ENCODE peak calls at places on chromosomes 4 and X, in five cellular contexts. One of them, this sample, is unnamed.

GRCh38 chr4:182922551-182923284 is 5.5 kb upstream of the DCTD start:
- DNase-seq in EH: peak
- DNase-seq in stimulated activated CD8-positive, alpha-beta memory T cell treated with anti-CD3 and anti-CD28 coated beads, Interleukin-4, amount 100 ng/mL, for 48 hours: no peak
- DNase-seq in IMR-90: peak
- DNase-seq in AG20443: no peak
- DNase-seq in this sample: peak

GRCh38 chr4:156293657-156294297 is 340.1 kb upstream of the CTSO start:
- DNase-seq in EH: peak
- DNase-seq in IMR-90: peak
- DNase-seq in AG20443: no peak
- DNase-seq in stimulated activated CD8-positive, alpha-beta memory T cell treated with anti-CD3 and anti-CD28 coated beads, Interleukin-4, amount 100 ng/mL, for 48 hours: no peak
- DNase-seq in this sample: peak

GRCh38 chrX:57669961-57670360 is 10.1 kb downstream of the NLRP2B start:
- DNase-seq in EH: no peak
- DNase-seq in stimulated activated CD8-positive, alpha-beta memory T cell treated with anti-CD3 and anti-CD28 coated beads, Interleukin-4, amount 100 ng/mL, for 48 hours: no peak
- DNase-seq in AG20443: no peak
- DNase-seq in IMR-90: no peak
- DNase-seq in this sample: no peak

GRCh38 chrX:142250502-142250901 is 45.4 kb upstream of the MAGEC2 start:
- DNase-seq in EH: no peak
- DNase-seq in stimulated activated CD8-positive, alpha-beta memory T cell treated with anti-CD3 and anti-CD28 coated beads, Interleukin-4, amount 100 ng/mL, for 48 hours: no peak
- DNase-seq in IMR-90: no peak
- DNase-seq in AG20443: no peak
- DNase-seq in this sample: no peak

GRCh38 chrX:83658731-83659130 is 150.6 kb downstream of the POU3F4 start:
- DNase-seq in IMR-90: no peak
- DNase-seq in EH: no peak
- DNase-seq in stimulated activated CD8-positive, alpha-beta memory T cell treated with anti-CD3 and anti-CD28 coated beads, Interleukin-4, amount 100 ng/mL, for 48 hours: no peak
- DNase-seq in AG20443: no peak
- DNase-seq in this sample: no peak

GRCh38 chrX:23503835-23504539 is 163.3 kb upstream of the PRDX4 start:
- DNase-seq in stimulated activated CD8-positive, alpha-beta memory T cell treated with anti-CD3 and anti-CD28 coated beads, Interleukin-4, amount 100 ng/mL, for 48 hours: no peak
- DNase-seq in EH: peak
- DNase-seq in AG20443: peak
- DNase-seq in IMR-90: peak
- DNase-seq in this sample: peak

GRCh38 chr4:98928505-98929340 is at the start of gene EIF4E:
- DNase-seq in stimulated activated CD8-positive, alpha-beta memory T cell treated with anti-CD3 and anti-CD28 coated beads, Interleukin-4, amount 100 ng/mL, for 48 hours: peak
- DNase-seq in AG20443: peak
- DNase-seq in IMR-90: peak
- DNase-seq in EH: peak
- DNase-seq in this sample: peak

GRCh38 chr4:150234246-150234645 is 156.0 kb downstream of the DCLK2 start:
- DNase-seq in AG20443: no peak
- DNase-seq in EH: peak
- DNase-seq in stimulated activated CD8-positive, alpha-beta memory T cell treated with anti-CD3 and anti-CD28 coated beads, Interleukin-4, amount 100 ng/mL, for 48 hours: no peak
- DNase-seq in IMR-90: peak
- DNase-seq in this sample: peak

GRCh38 chr4:112251044-112251632 is 19.6 kb downstream of the AP1AR start:
- DNase-seq in AG20443: no peak
- DNase-seq in stimulated activated CD8-positive, alpha-beta memory T cell treated with anti-CD3 and anti-CD28 coated beads, Interleukin-4, amount 100 ng/mL, for 48 hours: no peak
- DNase-seq in EH: no peak
- DNase-seq in IMR-90: no peak
- DNase-seq in this sample: no peak

GRCh38 chr4:37461801-37462200 is 217.3 kb downstream of the NWD2 start:
- DNase-seq in stimulated activated CD8-positive, alpha-beta memory T cell treated with anti-CD3 and anti-CD28 coated beads, Interleukin-4, amount 100 ng/mL, for 48 hours: no peak
- DNase-seq in AG20443: no peak
- DNase-seq in EH: no peak
- DNase-seq in IMR-90: no peak
- DNase-seq in this sample: no peak

GRCh38 chr4:26124753-26125236 is 196.0 kb upstream of the RBPJ start:
- DNase-seq in AG20443: peak
- DNase-seq in stimulated activated CD8-positive, alpha-beta memory T cell treated with anti-CD3 and anti-CD28 coated beads, Interleukin-4, amount 100 ng/mL, for 48 hours: no peak
- DNase-seq in IMR-90: peak
- DNase-seq in EH: peak
- DNase-seq in this sample: peak

GRCh38 chr4:28238756-28239155 is 1378.1 kb downstream of the STIM2 start:
- DNase-seq in EH: no peak
- DNase-seq in stimulated activated CD8-positive, alpha-beta memory T cell treated with anti-CD3 and anti-CD28 coated beads, Interleukin-4, amount 100 ng/mL, for 48 hours: no peak
- DNase-seq in AG20443: no peak
- DNase-seq in IMR-90: no peak
- DNase-seq in this sample: no peak

GRCh38 chr4:48909697-48910096 is 3.1 kb upstream of the OCIAD2 start:
- DNase-seq in IMR-90: peak
- DNase-seq in AG20443: peak
- DNase-seq in stimulated activated CD8-positive, alpha-beta memory T cell treated with anti-CD3 and anti-CD28 coated beads, Interleukin-4, amount 100 ng/mL, for 48 hours: peak
- DNase-seq in EH: peak
- DNase-seq in this sample: peak

GRCh38 chrX:75522565-75523411 is at the start of gene ZDHHC15:
- DNase-seq in stimulated activated CD8-positive, alpha-beta memory T cell treated with anti-CD3 and anti-CD28 coated beads, Interleukin-4, amount 100 ng/mL, for 48 hours: peak
- DNase-seq in IMR-90: no peak
- DNase-seq in EH: peak
- DNase-seq in AG20443: peak
- DNase-seq in this sample: peak

GRCh38 chr4:7121174-7121573 is 53.3 kb upstream of the GRPEL1 start:
- DNase-seq in IMR-90: no peak
- DNase-seq in EH: peak
- DNase-seq in AG20443: no peak
- DNase-seq in stimulated activated CD8-positive, alpha-beta memory T cell treated with anti-CD3 and anti-CD28 coated beads, Interleukin-4, amount 100 ng/mL, for 48 hours: no peak
- DNase-seq in this sample: no peak

GRCh38 chrX:21926116-21926515 is 14.4 kb upstream of the SMS start:
- DNase-seq in EH: no peak
- DNase-seq in stimulated activated CD8-positive, alpha-beta memory T cell treated with anti-CD3 and anti-CD28 coated beads, Interleukin-4, amount 100 ng/mL, for 48 hours: no peak
- DNase-seq in IMR-90: peak
- DNase-seq in AG20443: peak
- DNase-seq in this sample: peak

GRCh38 chrX:114800719-114801118 is 216.7 kb downstream of the IL13RA2 start:
- DNase-seq in EH: peak
- DNase-seq in AG20443: peak
- DNase-seq in IMR-90: peak
- DNase-seq in stimulated activated CD8-positive, alpha-beta memory T cell treated with anti-CD3 and anti-CD28 coated beads, Interleukin-4, amount 100 ng/mL, for 48 hours: no peak
- DNase-seq in this sample: peak

GRCh38 chr4:74608151-74608949 is 163.4 kb downstream of the AREG start:
- DNase-seq in IMR-90: peak
- DNase-seq in stimulated activated CD8-positive, alpha-beta memory T cell treated with anti-CD3 and anti-CD28 coated beads, Interleukin-4, amount 100 ng/mL, for 48 hours: no peak
- DNase-seq in EH: peak
- DNase-seq in AG20443: no peak
- DNase-seq in this sample: no peak

GRCh38 chr4:108080752-108081151 is 88.0 kb downstream of the LEF1 start:
- DNase-seq in IMR-90: no peak
- DNase-seq in stimulated activated CD8-positive, alpha-beta memory T cell treated with anti-CD3 and anti-CD28 coated beads, Interleukin-4, amount 100 ng/mL, for 48 hours: peak
- DNase-seq in AG20443: no peak
- DNase-seq in EH: no peak
- DNase-seq in this sample: no peak

GRCh38 chrX:63961964-63962363 is 176.9 kb upstream of the ARHGEF9 start:
- DNase-seq in AG20443: no peak
- DNase-seq in IMR-90: no peak
- DNase-seq in stimulated activated CD8-positive, alpha-beta memory T cell treated with anti-CD3 and anti-CD28 coated beads, Interleukin-4, amount 100 ng/mL, for 48 hours: no peak
- DNase-seq in EH: no peak
- DNase-seq in this sample: no peak

GRCh38 chr4:95627004-95627403 is 78.2 kb upstream of the UNC5C start:
- DNase-seq in stimulated activated CD8-positive, alpha-beta memory T cell treated with anti-CD3 and anti-CD28 coated beads, Interleukin-4, amount 100 ng/mL, for 48 hours: no peak
- DNase-seq in EH: no peak
- DNase-seq in IMR-90: no peak
- DNase-seq in AG20443: no peak
- DNase-seq in this sample: no peak

GRCh38 chr4:7365472-7366179 is 69.1 kb downstream of the PSAPL1 start:
- DNase-seq in stimulated activated CD8-positive, alpha-beta memory T cell treated with anti-CD3 and anti-CD28 coated beads, Interleukin-4, amount 100 ng/mL, for 48 hours: no peak
- DNase-seq in AG20443: no peak
- DNase-seq in EH: no peak
- DNase-seq in IMR-90: no peak
- DNase-seq in this sample: no peak

GRCh38 chrX:33434256-33435092 is 223.1 kb upstream of the DMD start:
- DNase-seq in stimulated activated CD8-positive, alpha-beta memory T cell treated with anti-CD3 and anti-CD28 coated beads, Interleukin-4, amount 100 ng/mL, for 48 hours: peak
- DNase-seq in AG20443: peak
- DNase-seq in EH: peak
- DNase-seq in IMR-90: peak
- DNase-seq in this sample: peak

GRCh38 chr4:186598686-186599085 is 43.3 kb upstream of the MTNR1A start:
- DNase-seq in AG20443: no peak
- DNase-seq in EH: no peak
- DNase-seq in IMR-90: no peak
- DNase-seq in stimulated activated CD8-positive, alpha-beta memory T cell treated with anti-CD3 and anti-CD28 coated beads, Interleukin-4, amount 100 ng/mL, for 48 hours: no peak
- DNase-seq in this sample: no peak

GRCh38 chr4:162645381-162645780 is 481.6 kb upstream of the FSTL5 start:
- DNase-seq in EH: no peak
- DNase-seq in stimulated activated CD8-positive, alpha-beta memory T cell treated with anti-CD3 and anti-CD28 coated beads, Interleukin-4, amount 100 ng/mL, for 48 hours: no peak
- DNase-seq in IMR-90: no peak
- DNase-seq in AG20443: no peak
- DNase-seq in this sample: no peak

GRCh38 chr4:6204871-6205583 is 4.7 kb upstream of the JAKMIP1 start:
- DNase-seq in stimulated activated CD8-positive, alpha-beta memory T cell treated with anti-CD3 and anti-CD28 coated beads, Interleukin-4, amount 100 ng/mL, for 48 hours: no peak
- DNase-seq in IMR-90: no peak
- DNase-seq in AG20443: no peak
- DNase-seq in EH: no peak
- DNase-seq in this sample: no peak

GRCh38 chrX:45711231-45711630 is 510.6 kb upstream of the DIPK2B start:
- DNase-seq in AG20443: peak
- DNase-seq in stimulated activated CD8-positive, alpha-beta memory T cell treated with anti-CD3 and anti-CD28 coated beads, Interleukin-4, amount 100 ng/mL, for 48 hours: no peak
- DNase-seq in EH: peak
- DNase-seq in IMR-90: peak
- DNase-seq in this sample: peak

GRCh38 chr4:7324651-7325121 is 110.0 kb downstream of the PSAPL1 start:
- DNase-seq in AG20443: no peak
- DNase-seq in IMR-90: no peak
- DNase-seq in EH: no peak
- DNase-seq in stimulated activated CD8-positive, alpha-beta memory T cell treated with anti-CD3 and anti-CD28 coated beads, Interleukin-4, amount 100 ng/mL, for 48 hours: peak
- DNase-seq in this sample: no peak

GRCh38 chr4:74423101-74423500 is 21.8 kb upstream of the AREG start:
- DNase-seq in IMR-90: peak
- DNase-seq in AG20443: no peak
- DNase-seq in EH: peak
- DNase-seq in stimulated activated CD8-positive, alpha-beta memory T cell treated with anti-CD3 and anti-CD28 coated beads, Interleukin-4, amount 100 ng/mL, for 48 hours: no peak
- DNase-seq in this sample: peak

GRCh38 chrX:123976671-123977316 is 15.3 kb downstream of the STAG2 start:
- DNase-seq in EH: peak
- DNase-seq in AG20443: peak
- DNase-seq in IMR-90: peak
- DNase-seq in stimulated activated CD8-positive, alpha-beta memory T cell treated with anti-CD3 and anti-CD28 coated beads, Interleukin-4, amount 100 ng/mL, for 48 hours: no peak
- DNase-seq in this sample: peak

GRCh38 chrX:1903380-1903935 is 288.6 kb downstream of the ASMT start:
- DNase-seq in AG20443: no peak
- DNase-seq in stimulated activated CD8-positive, alpha-beta memory T cell treated with anti-CD3 and anti-CD28 coated beads, Interleukin-4, amount 100 ng/mL, for 48 hours: no peak
- DNase-seq in EH: peak
- DNase-seq in IMR-90: no peak
- DNase-seq in this sample: peak

This sample was measured in AG10803.